ENCODE peak calls at places on chromosomes 4 and X, in four cellular contexts. One of them, this sample, is unnamed.

GRCh38 chrX:151727346-151727745 is 7.2 kb upstream of the CNGA2 start:
- DNase-seq in heart left ventricle: no peak
- DNase-seq in AG09319: no peak
- DNase-seq in breast epithelium: no peak
- DNase-seq in this sample: no peak

GRCh38 chr4:187908079-187908501 is 87.5 kb upstream of the ZFP42 start:
- DNase-seq in heart left ventricle: no peak
- DNase-seq in AG09319: peak; percentile 8
- DNase-seq in breast epithelium: no peak
- DNase-seq in this sample: no peak

GRCh38 chr4:184953971-184954370 is 64.3 kb upstream of the HELT start:
- DNase-seq in heart left ventricle: no peak
- DNase-seq in AG09319: no peak
- DNase-seq in breast epithelium: no peak
- DNase-seq in this sample: no peak

GRCh38 chrX:10741003-10741402 is 120.6 kb upstream of the MID1 start:
- DNase-seq in heart left ventricle: no peak
- DNase-seq in AG09319: no peak
- DNase-seq in breast epithelium: no peak
- DNase-seq in this sample: no peak

GRCh38 chr4:144578681-144579080 is 67.3 kb upstream of the HHIP start:
- DNase-seq in heart left ventricle: no peak
- DNase-seq in AG09319: no peak
- DNase-seq in breast epithelium: no peak
- DNase-seq in this sample: no peak

GRCh38 chr4:55768291-55768690 is 51.3 kb upstream of the EXOC1L start:
- DNase-seq in heart left ventricle: no peak
- DNase-seq in AG09319: peak; percentile 12
- DNase-seq in breast epithelium: no peak
- DNase-seq in this sample: no peak

GRCh38 chrX:35919536-35920309 is at the start of gene CFAP47:
- DNase-seq in heart left ventricle: peak; percentile 7
- DNase-seq in AG09319: no peak
- DNase-seq in breast epithelium: no peak
- DNase-seq in this sample: no peak

GRCh38 chrX:153438522-153438921 is 7.3 kb downstream of the TREX2 start:
- DNase-seq in heart left ventricle: no peak
- DNase-seq in AG09319: no peak
- DNase-seq in breast epithelium: no peak
- DNase-seq in this sample: no peak

GRCh38 chrX:131830400-131831184 is 192.5 kb upstream of the STK26 start:
- DNase-seq in heart left ventricle: peak; percentile 72
- DNase-seq in AG09319: peak; percentile 37
- DNase-seq in breast epithelium: no peak
- DNase-seq in this sample: no peak
- TF ChIP-seq CTCF in heart left ventricle: peak; percentile 49
- TF ChIP-seq CTCF in AG09319: peak; percentile 49
- TF ChIP-seq CTCF in breast epithelium: peak; percentile 77
- TF ChIP-seq CTCF in this sample: no peak

DNA sequence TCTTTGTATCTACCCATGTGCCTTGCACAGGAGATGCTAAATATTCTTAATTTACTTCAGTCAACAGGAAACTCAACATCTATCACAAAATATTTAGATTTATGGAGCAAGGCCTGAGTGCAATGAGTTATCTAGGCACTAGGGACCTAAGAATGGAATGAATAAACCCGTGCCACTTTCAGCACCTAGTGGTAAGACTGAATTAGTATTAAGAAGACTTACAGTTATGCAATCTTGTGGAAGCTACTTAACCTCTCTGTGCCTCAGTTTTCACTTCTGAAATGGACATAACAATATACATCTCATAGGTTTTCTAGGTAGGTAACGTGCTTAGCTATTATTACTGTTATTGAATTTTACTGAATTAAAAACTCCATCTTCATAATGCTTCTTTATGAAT is 144.6 kb upstream of the MAP3K15 start:
- DNase-seq in heart left ventricle: no peak
- DNase-seq in AG09319: no peak
- DNase-seq in breast epithelium: no peak
- DNase-seq in this sample: no peak
- TF ChIP-seq CTCF in heart left ventricle: no peak
- TF ChIP-seq CTCF in AG09319: no peak
- TF ChIP-seq CTCF in breast epithelium: no peak
- TF ChIP-seq CTCF in this sample: no peak

GRCh38 chrX:118348186-118348810 is 2.4 kb downstream of the WDR44 start:
- DNase-seq in heart left ventricle: no peak
- DNase-seq in AG09319: no peak
- DNase-seq in breast epithelium: no peak
- DNase-seq in this sample: no peak

GRCh38 chrX:118345045-118345400 is 883 bp upstream of the WDR44 start:
- DNase-seq in heart left ventricle: no peak
- DNase-seq in AG09319: no peak
- DNase-seq in breast epithelium: no peak
- DNase-seq in this sample: peak; percentile 32

GRCh38 chrX:118345401-118346257 is at the start of gene WDR44:
- DNase-seq in heart left ventricle: peak; percentile 93
- DNase-seq in AG09319: peak; percentile 88
- DNase-seq in breast epithelium: peak; percentile 90
- DNase-seq in this sample: peak; percentile 90

GRCh38 chrX:118347131-118347530 is 1.2 kb downstream of the WDR44 start:
- DNase-seq in heart left ventricle: no peak
- DNase-seq in AG09319: no peak
- DNase-seq in breast epithelium: no peak
- DNase-seq in this sample: no peak

DNA sequence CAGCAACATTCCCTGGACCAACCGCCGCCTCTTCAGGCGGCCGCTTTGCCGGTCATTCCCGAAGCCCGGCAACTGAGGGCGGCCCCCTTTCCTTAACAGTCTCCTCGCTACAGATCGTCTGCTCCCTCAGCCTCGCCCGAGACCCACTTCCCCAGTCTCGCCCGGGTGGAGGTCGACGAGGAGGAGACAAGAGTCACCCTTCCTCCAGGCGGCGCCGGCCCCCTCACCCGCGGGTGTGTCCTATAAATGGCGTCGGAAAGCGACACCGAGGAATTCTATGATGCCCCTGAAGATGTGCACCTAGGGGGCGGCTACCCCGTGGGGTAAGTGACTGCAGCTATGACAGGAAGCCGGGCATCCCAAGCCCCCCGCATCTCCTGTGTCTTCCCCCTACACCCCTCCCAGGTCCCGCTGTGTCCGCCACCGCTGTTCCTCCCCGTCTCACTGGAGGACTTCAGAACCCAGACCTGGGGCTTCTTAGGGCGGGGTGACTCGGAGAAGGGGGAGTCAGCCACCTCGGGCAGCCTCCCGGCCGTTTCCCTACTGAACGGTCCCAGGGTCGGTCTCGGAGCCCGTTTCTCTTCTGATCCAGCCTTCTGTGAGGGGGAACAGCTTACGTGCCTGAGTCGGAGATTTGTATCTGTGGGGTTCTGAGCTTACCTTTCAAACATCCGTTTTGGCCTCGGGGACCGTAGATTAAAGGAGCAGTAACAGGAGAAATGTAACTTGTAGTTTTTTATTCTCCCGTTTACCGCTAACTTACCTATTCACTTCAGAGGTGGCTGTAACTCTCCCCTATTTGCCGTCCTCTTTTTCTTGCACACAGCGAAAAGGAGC is 570 bp downstream of the WDR44 start:
- DNase-seq in heart left ventricle: peak; percentile 39
- DNase-seq in AG09319: no peak
- DNase-seq in breast epithelium: peak; percentile 51
- DNase-seq in this sample: peak; percentile 32
- TF ChIP-seq CTCF in heart left ventricle: peak; percentile 18
- TF ChIP-seq CTCF in AG09319: peak; percentile 1
- TF ChIP-seq CTCF in breast epithelium: no peak
- TF ChIP-seq CTCF in this sample: peak; percentile 9

GRCh38 chr4:36824682-36825081 is 419.9 kb upstream of the NWD2 start:
- DNase-seq in heart left ventricle: no peak
- DNase-seq in AG09319: no peak
- DNase-seq in breast epithelium: no peak
- DNase-seq in this sample: no peak
- TF ChIP-seq CTCF in heart left ventricle: no peak
- TF ChIP-seq CTCF in AG09319: no peak
- TF ChIP-seq CTCF in breast epithelium: no peak
- TF ChIP-seq CTCF in this sample: no peak